ENCODE peak calls at places on chromosomes 16 and 17, in six cellular contexts. One of them, this sample, is unnamed.

GRCh38 chr16:49884033-49884707 is 28.3 kb upstream of the ZNF423 start:
- DNase-seq in mammary epithelial cell: no peak
- DNase-seq in upper lobe of left lung: no peak
- DNase-seq in AG10803: no peak
- DNase-seq in gastrocnemius medialis: no peak
- DNase-seq in Caco-2: peak; percentile 84
- DNase-seq in this sample: no peak

GRCh38 chr17:10177921-10178788 is 20.3 kb downstream of the GAS7 start:
- DNase-seq in mammary epithelial cell: no peak
- DNase-seq in upper lobe of left lung: no peak
- DNase-seq in AG10803: peak; percentile 91
- DNase-seq in gastrocnemius medialis: no peak
- DNase-seq in Caco-2: no peak
- DNase-seq in this sample: no peak

GRCh38 chr16:70018254-70018653 is 67.1 kb downstream of the CLEC18A start:
- DNase-seq in mammary epithelial cell: peak; percentile 27
- DNase-seq in upper lobe of left lung: no peak
- DNase-seq in AG10803: peak; percentile 4
- DNase-seq in gastrocnemius medialis: no peak
- DNase-seq in Caco-2: peak; percentile 83
- DNase-seq in this sample: peak; percentile 16

GRCh38 chr16:22928882-22929281 is 114.9 kb downstream of the HS3ST2 start:
- DNase-seq in mammary epithelial cell: no peak
- DNase-seq in upper lobe of left lung: no peak
- DNase-seq in AG10803: no peak
- DNase-seq in gastrocnemius medialis: no peak
- DNase-seq in Caco-2: no peak
- DNase-seq in this sample: no peak

GRCh38 chr16:84119368-84119767 is 2.6 kb upstream of the MBTPS1 start:
- DNase-seq in mammary epithelial cell: peak; percentile 56
- DNase-seq in upper lobe of left lung: no peak
- DNase-seq in AG10803: no peak
- DNase-seq in gastrocnemius medialis: no peak
- DNase-seq in Caco-2: no peak
- DNase-seq in this sample: no peak

GRCh38 chr17:5260542-5260941 is 21.5 kb upstream of the RABEP1 start:
- DNase-seq in mammary epithelial cell: peak; percentile 79
- DNase-seq in upper lobe of left lung: no peak
- DNase-seq in AG10803: no peak
- DNase-seq in gastrocnemius medialis: no peak
- DNase-seq in Caco-2: no peak
- DNase-seq in this sample: no peak

GRCh38 chr17:63751806-63752205 is 10.2 kb upstream of the STRADA start:
- DNase-seq in mammary epithelial cell: no peak
- DNase-seq in upper lobe of left lung: no peak
- DNase-seq in AG10803: no peak
- DNase-seq in gastrocnemius medialis: no peak
- DNase-seq in Caco-2: no peak
- DNase-seq in this sample: no peak

GRCh38 chr17:66469088-66469442 is 166.7 kb downstream of the PRKCA start:
- DNase-seq in mammary epithelial cell: no peak
- DNase-seq in upper lobe of left lung: no peak
- DNase-seq in AG10803: no peak
- DNase-seq in gastrocnemius medialis: no peak
- DNase-seq in Caco-2: no peak
- DNase-seq in this sample: no peak

GRCh38 chr16:16861546-16861945 is 482.6 kb downstream of the NPIPA7 start:
- DNase-seq in mammary epithelial cell: no peak
- DNase-seq in upper lobe of left lung: no peak
- DNase-seq in AG10803: peak; percentile 53
- DNase-seq in gastrocnemius medialis: no peak
- DNase-seq in Caco-2: peak; percentile 40
- DNase-seq in this sample: peak; percentile 19

GRCh38 chr17:41733348-41734138 is 900 bp downstream of the HAP1 start:
- DNase-seq in mammary epithelial cell: no peak
- DNase-seq in upper lobe of left lung: peak; percentile 74
- DNase-seq in AG10803: no peak
- DNase-seq in gastrocnemius medialis: no peak
- DNase-seq in Caco-2: no peak
- DNase-seq in this sample: no peak

GRCh38 chr17:80395402-80396151 is 19.4 kb upstream of the ENDOV start:
- DNase-seq in mammary epithelial cell: no peak
- DNase-seq in upper lobe of left lung: no peak
- DNase-seq in AG10803: no peak
- DNase-seq in gastrocnemius medialis: no peak
- DNase-seq in Caco-2: no peak
- DNase-seq in this sample: no peak

GRCh38 chr17:14303343-14304221 is 2.7 kb downstream of the HS3ST3B1 start:
- DNase-seq in mammary epithelial cell: no peak
- DNase-seq in upper lobe of left lung: peak; percentile 84
- DNase-seq in AG10803: no peak
- DNase-seq in gastrocnemius medialis: no peak
- DNase-seq in Caco-2: no peak
- DNase-seq in this sample: no peak

GRCh38 chr16:67549240-67549639 is 13.1 kb upstream of the CTCF start:
- DNase-seq in mammary epithelial cell: no peak
- DNase-seq in upper lobe of left lung: no peak
- DNase-seq in AG10803: no peak
- DNase-seq in gastrocnemius medialis: no peak
- DNase-seq in Caco-2: no peak
- DNase-seq in this sample: no peak

GRCh38 chr17:491086-492014 is 138.7 kb upstream of the RPH3AL start:
- DNase-seq in mammary epithelial cell: peak; percentile 9
- DNase-seq in upper lobe of left lung: peak; percentile 91
- DNase-seq in AG10803: peak; percentile 83
- DNase-seq in gastrocnemius medialis: no peak
- DNase-seq in Caco-2: peak; percentile 68
- DNase-seq in this sample: peak; percentile 67

GRCh38 chr17:35287286-35287811 is 44.5 kb downstream of the SLFN5 start:
- DNase-seq in mammary epithelial cell: no peak
- DNase-seq in upper lobe of left lung: no peak
- DNase-seq in AG10803: no peak
- DNase-seq in gastrocnemius medialis: no peak
- DNase-seq in Caco-2: no peak
- DNase-seq in this sample: no peak

GRCh38 chr16:15604460-15605390 is 38.2 kb downstream of the MARF1 start:
- DNase-seq in mammary epithelial cell: no peak
- DNase-seq in upper lobe of left lung: no peak
- DNase-seq in AG10803: no peak
- DNase-seq in gastrocnemius medialis: peak; percentile 45
- DNase-seq in Caco-2: no peak
- DNase-seq in this sample: no peak

GRCh38 chr16:30785126-30786106 is 1.6 kb downstream of the ZNF629 start:
- DNase-seq in mammary epithelial cell: no peak
- DNase-seq in upper lobe of left lung: no peak
- DNase-seq in AG10803: no peak
- DNase-seq in gastrocnemius medialis: peak; percentile 75
- DNase-seq in Caco-2: no peak
- DNase-seq in this sample: no peak
- H3K4me3 ChIP-seq in mammary epithelial cell: peak overlapping the region; percentile 72
- H3K4me3 ChIP-seq in upper lobe of left lung: no peak overlapping the region
- H3K4me3 ChIP-seq in AG10803: peak overlapping the region; percentile 95
- H3K4me3 ChIP-seq in gastrocnemius medialis: peak overlapping the region; percentile 95
- H3K4me3 ChIP-seq in Caco-2: peak overlapping the region; percentile 72
- H3K4me3 ChIP-seq in this sample: peak overlapping the region; percentile 92

DNA sequence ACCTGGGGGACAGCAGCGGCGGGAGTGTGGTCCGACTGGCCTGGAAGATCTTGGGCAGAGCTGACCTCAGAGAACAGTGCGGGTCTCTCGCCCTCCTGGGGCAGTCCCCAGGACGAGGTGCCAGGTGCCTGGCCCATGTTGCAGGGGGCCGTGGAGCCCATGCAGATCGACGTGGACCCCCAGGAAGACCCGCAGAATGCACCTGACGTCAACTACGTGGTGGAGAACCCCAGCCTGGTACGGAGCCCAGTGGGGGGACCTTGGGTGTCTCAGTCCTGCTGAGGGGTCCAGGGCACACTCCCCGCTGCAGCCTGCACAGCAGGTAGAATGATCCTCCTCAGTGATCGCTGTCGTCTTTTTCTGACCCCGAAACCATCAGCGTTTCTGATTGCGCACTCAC is 1.4 kb downstream of the GPS1 start:
- DNase-seq in mammary epithelial cell: no peak
- DNase-seq in upper lobe of left lung: no peak
- DNase-seq in AG10803: no peak
- DNase-seq in gastrocnemius medialis: no peak
- DNase-seq in Caco-2: no peak
- DNase-seq in this sample: no peak
- H3K4me3 ChIP-seq in mammary epithelial cell: peak overlapping the region; percentile 61
- H3K4me3 ChIP-seq in upper lobe of left lung: no peak overlapping the region
- H3K4me3 ChIP-seq in AG10803: peak overlapping the region; percentile 80
- H3K4me3 ChIP-seq in gastrocnemius medialis: peak overlapping the region; percentile 74
- H3K4me3 ChIP-seq in Caco-2: peak overlapping the region; percentile 94
- H3K4me3 ChIP-seq in this sample: peak overlapping the region; percentile 71

GRCh38 chr17:40018211-40019121 is 3.2 kb downstream of the CSF3 start:
- DNase-seq in mammary epithelial cell: no peak
- DNase-seq in upper lobe of left lung: no peak
- DNase-seq in AG10803: peak; percentile 10
- DNase-seq in gastrocnemius medialis: peak; percentile 90
- DNase-seq in Caco-2: no peak
- DNase-seq in this sample: no peak
- H3K4me3 ChIP-seq in mammary epithelial cell: no peak overlapping the region
- H3K4me3 ChIP-seq in upper lobe of left lung: no peak overlapping the region
- H3K4me3 ChIP-seq in AG10803: no peak overlapping the region
- H3K4me3 ChIP-seq in gastrocnemius medialis: peak overlapping the region; percentile 64
- H3K4me3 ChIP-seq in Caco-2: no peak overlapping the region
- H3K4me3 ChIP-seq in this sample: no peak overlapping the region

GRCh38 chr16:31542763-31543162 is 15.1 kb downstream of the AHSP start:
- DNase-seq in mammary epithelial cell: no peak
- DNase-seq in upper lobe of left lung: no peak
- DNase-seq in AG10803: no peak
- DNase-seq in gastrocnemius medialis: no peak
- DNase-seq in Caco-2: no peak
- DNase-seq in this sample: no peak

GRCh38 chr16:31536804-31537361 is 9.2 kb downstream of the AHSP start:
- DNase-seq in mammary epithelial cell: no peak
- DNase-seq in upper lobe of left lung: peak; percentile 64
- DNase-seq in AG10803: no peak
- DNase-seq in gastrocnemius medialis: no peak
- DNase-seq in Caco-2: no peak
- DNase-seq in this sample: no peak

GRCh38 chr16:31535737-31536136 is 8.0 kb downstream of the AHSP start:
- DNase-seq in mammary epithelial cell: no peak
- DNase-seq in upper lobe of left lung: no peak
- DNase-seq in AG10803: no peak
- DNase-seq in gastrocnemius medialis: no peak
- DNase-seq in Caco-2: no peak
- DNase-seq in this sample: no peak

GRCh38 chr16:31538199-31538598 is 10.5 kb downstream of the AHSP start:
- DNase-seq in mammary epithelial cell: no peak
- DNase-seq in upper lobe of left lung: no peak
- DNase-seq in AG10803: no peak
- DNase-seq in gastrocnemius medialis: no peak
- DNase-seq in Caco-2: no peak
- DNase-seq in this sample: no peak

DNA sequence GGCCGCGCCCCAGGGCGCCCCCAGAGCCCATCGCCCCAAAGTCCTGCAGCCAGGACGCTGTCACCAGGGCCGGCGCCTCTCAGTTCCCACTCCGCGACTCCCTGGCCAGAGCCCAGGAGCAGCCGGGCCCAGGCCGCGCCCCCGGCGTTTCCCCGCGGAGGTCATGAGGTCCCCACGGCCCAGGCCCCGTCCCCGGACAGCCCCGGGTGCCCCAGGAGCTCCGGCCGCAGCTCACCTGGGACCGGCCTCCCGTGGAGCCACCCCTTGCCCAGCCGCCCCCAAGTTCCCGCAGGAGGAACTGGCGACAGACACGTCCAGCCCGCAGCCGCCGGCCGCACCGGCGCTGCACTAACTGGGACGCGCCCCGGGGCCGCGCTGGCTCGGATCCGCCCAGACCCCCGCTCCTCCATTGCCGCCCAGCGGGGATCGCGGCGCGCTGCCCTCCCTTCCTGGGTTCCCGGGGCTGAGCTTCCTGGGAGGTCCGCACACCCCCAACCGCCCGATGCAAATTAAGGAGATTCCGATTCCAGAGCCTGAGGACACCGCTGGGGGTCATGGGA is 9.7 kb downstream of the AHSP start:
- DNase-seq in mammary epithelial cell: no peak
- DNase-seq in upper lobe of left lung: peak; percentile 87
- DNase-seq in AG10803: no peak
- DNase-seq in gastrocnemius medialis: no peak
- DNase-seq in Caco-2: no peak
- DNase-seq in this sample: no peak
- H3K4me3 ChIP-seq in mammary epithelial cell: peak overlapping the region; percentile 27
- H3K4me3 ChIP-seq in upper lobe of left lung: peak overlapping the region; percentile 13
- H3K4me3 ChIP-seq in AG10803: no peak overlapping the region
- H3K4me3 ChIP-seq in gastrocnemius medialis: peak overlapping the region; percentile 15
- H3K4me3 ChIP-seq in Caco-2: no peak overlapping the region
- H3K4me3 ChIP-seq in this sample: no peak overlapping the region

GRCh38 chr16:75494696-75495601 is at the start of gene CHST6:
- DNase-seq in mammary epithelial cell: peak; percentile 45
- DNase-seq in upper lobe of left lung: peak; percentile 87
- DNase-seq in AG10803: no peak
- DNase-seq in gastrocnemius medialis: no peak
- DNase-seq in Caco-2: peak; percentile 69
- DNase-seq in this sample: peak; percentile 27
- H3K4me3 ChIP-seq in mammary epithelial cell: peak within 1 kb of the TSS; percentile 35
- H3K4me3 ChIP-seq in upper lobe of left lung: no peak within 1 kb of the TSS
- H3K4me3 ChIP-seq in AG10803: peak within 1 kb of the TSS; percentile 44
- H3K4me3 ChIP-seq in gastrocnemius medialis: peak within 1 kb of the TSS; percentile 43
- H3K4me3 ChIP-seq in Caco-2: peak within 1 kb of the TSS; percentile 49
- H3K4me3 ChIP-seq in this sample: peak within 1 kb of the TSS; percentile 32

GRCh38 chr16:88651989-88652762 is 1.3 kb upstream of the CYBA start:
- DNase-seq in mammary epithelial cell: no peak
- DNase-seq in upper lobe of left lung: peak; percentile 79
- DNase-seq in AG10803: no peak
- DNase-seq in gastrocnemius medialis: no peak
- DNase-seq in Caco-2: no peak
- DNase-seq in this sample: no peak
- H3K4me3 ChIP-seq in mammary epithelial cell: no peak overlapping the region
- H3K4me3 ChIP-seq in upper lobe of left lung: no peak overlapping the region
- H3K4me3 ChIP-seq in AG10803: no peak overlapping the region
- H3K4me3 ChIP-seq in gastrocnemius medialis: no peak overlapping the region
- H3K4me3 ChIP-seq in Caco-2: no peak overlapping the region
- H3K4me3 ChIP-seq in this sample: no peak overlapping the region

GRCh38 chr16:89491238-89491869 is 993 bp upstream of the ANKRD11 start:
- DNase-seq in mammary epithelial cell: no peak
- DNase-seq in upper lobe of left lung: no peak
- DNase-seq in AG10803: peak; percentile 42
- DNase-seq in gastrocnemius medialis: peak; percentile 41
- DNase-seq in Caco-2: no peak
- DNase-seq in this sample: no peak
- H3K4me3 ChIP-seq in mammary epithelial cell: peak overlapping the region; percentile 89
- H3K4me3 ChIP-seq in upper lobe of left lung: peak overlapping the region; percentile 93
- H3K4me3 ChIP-seq in AG10803: peak overlapping the region; percentile 82
- H3K4me3 ChIP-seq in gastrocnemius medialis: peak overlapping the region; percentile 76
- H3K4me3 ChIP-seq in Caco-2: peak overlapping the region; percentile 65
- H3K4me3 ChIP-seq in this sample: peak overlapping the region; percentile 72

DNA sequence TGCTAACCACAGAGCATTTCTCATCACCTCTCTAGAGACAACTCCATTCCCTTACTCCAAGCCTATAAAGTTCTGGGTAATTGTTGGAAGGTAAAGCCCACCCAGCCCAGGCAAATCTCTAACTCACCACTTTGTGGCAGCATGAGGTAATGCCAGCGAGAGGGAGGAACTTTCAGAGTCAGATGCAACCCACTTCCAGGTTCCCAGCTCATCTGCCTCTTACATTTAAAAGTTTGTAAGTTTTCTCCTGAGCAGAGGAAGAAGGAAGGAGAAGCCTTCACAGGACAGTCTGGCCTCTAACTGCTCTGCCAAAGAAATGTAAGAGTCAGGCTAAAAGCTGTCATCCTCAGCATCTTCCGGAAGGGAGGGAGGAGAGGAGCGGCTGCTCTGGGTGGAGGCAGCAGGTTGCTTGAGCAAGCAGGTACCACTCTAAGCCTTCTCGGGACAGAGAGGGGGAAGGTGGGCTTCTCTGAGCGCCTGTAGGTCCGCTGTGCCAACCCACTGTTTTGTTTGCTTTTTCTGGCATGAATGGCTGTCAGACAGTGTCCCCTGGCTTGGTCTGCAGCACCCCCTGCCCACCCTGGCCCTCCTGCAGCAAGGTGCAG is 1.0 kb downstream of the ZNF319 start:
- DNase-seq in mammary epithelial cell: peak; percentile 56
- DNase-seq in upper lobe of left lung: no peak
- DNase-seq in AG10803: peak; percentile 42
- DNase-seq in gastrocnemius medialis: no peak
- DNase-seq in Caco-2: no peak
- DNase-seq in this sample: peak; percentile 37
- H3K4me3 ChIP-seq in mammary epithelial cell: peak overlapping the region; percentile 54
- H3K4me3 ChIP-seq in upper lobe of left lung: peak overlapping the region; percentile 49
- H3K4me3 ChIP-seq in AG10803: peak overlapping the region; percentile 71
- H3K4me3 ChIP-seq in gastrocnemius medialis: peak overlapping the region; percentile 77
- H3K4me3 ChIP-seq in Caco-2: peak overlapping the region; percentile 88
- H3K4me3 ChIP-seq in this sample: peak overlapping the region; percentile 42